ENCODE peak calls at places on chromosomes 16 and 17, in five cellular contexts. A, V, J, M and D are unnamed samples.

GRCh38 chr16:83903739-83904138 is 4.8 kb downstream of the MLYCD start:
- DNase-seq in V (no peak), M (peak; percentile 62), J (peak; percentile 60), A (no peak), D (peak; percentile 64)

GRCh38 chr16:71255721-71256120 is 25.2 kb upstream of the HYDIN start:
- DNase-seq in A (no peak), J (no peak), M (no peak), V (no peak), D (no peak)

GRCh38 chr16:1290860-1291575 is 18.4 kb upstream of the UBE2I start:
- DNase-seq in J (no peak), A (no peak), M (no peak), V (no peak), D (no peak)

GRCh38 chr16:88375236-88376052 is 7.3 kb upstream of the ZNF469 start:
- DNase-seq in V (no peak), M (no peak), A (peak; percentile 28), J (no peak), D (no peak)

GRCh38 chr16:35196313-35196712 is 1736.9 kb downstream of the TP53TG3F start:
- DNase-seq in M (no peak), A (no peak), J (no peak), V (no peak), D (no peak)

GRCh38 chr17:245020-245419 is 63.6 kb upstream of the DOC2B start:
- DNase-seq in M (no peak), A (no peak), J (no peak), V (peak; percentile 35), D (no peak)

GRCh38 chr16:3065069-3065741 is at the start of gene IL32:
- DNase-seq in M (peak; percentile 63), J (peak; percentile 94), A (no peak), V (peak; percentile 83), D (no peak)

GRCh38 chr17:67212716-67213417 is 32.1 kb downstream of the HELZ start:
- DNase-seq in M (no peak), V (no peak), A (no peak), J (peak; percentile 86), D (no peak)

GRCh38 chr16:2426941-2427361 is 2.3 kb upstream of the CCNF start:
- DNase-seq in V (peak; percentile 60), J (no peak), A (peak; percentile 73), M (no peak), D (peak; percentile 6)

GRCh38 chr17:45409659-45410076 is 23.0 kb downstream of the ARHGAP27 start:
- DNase-seq in V (no peak), A (no peak), J (no peak), M (no peak), D (no peak)

GRCh38 chr17:80667462-80668277 is 123.0 kb downstream of the RPTOR start:
- DNase-seq in V (no peak), J (no peak), A (no peak), M (no peak), D (no peak)

GRCh38 chr16:8869212-8869987 is 594 bp upstream of the CARHSP1 start:
- DNase-seq in A (no peak), V (no peak), J (no peak), M (no peak), D (no peak)

GRCh38 chr16:12958366-12958765 is 57.0 kb downstream of the SHISA9 start:
- DNase-seq in J (no peak), M (no peak), V (no peak), A (no peak), D (no peak)

GRCh38 chr16:31868701-31869167 is 4.9 kb upstream of the ZNF267 start:
- DNase-seq in V (peak; percentile 93), M (peak; percentile 78), A (peak; percentile 81), J (peak; percentile 72), D (peak; percentile 82)

GRCh38 chr16:87043273-87044030 is 273.7 kb downstream of the C16orf95 start:
- DNase-seq in A (no peak), M (peak; percentile 32), J (peak; percentile 64), V (no peak), D (peak; percentile 21)

GRCh38 chr17:21004016-21004930 is 38.5 kb downstream of the USP22 start:
- DNase-seq in M (peak; percentile 28), V (no peak), J (no peak), A (no peak), D (no peak)

GRCh38 chr16:13453325-13453724 is 466.6 kb upstream of the ERCC4 start:
- DNase-seq in M (no peak), J (no peak), A (no peak), V (no peak), D (peak; percentile 11)

GRCh38 chr17:48488548-48489106 is 42.2 kb downstream of the HOXB1 start:
- DNase-seq in V (no peak), M (no peak), A (no peak), J (no peak), D (no peak)

GRCh38 chr17:559699-560378 is 154.8 kb downstream of the VPS53 start:
- DNase-seq in A (no peak), M (no peak), J (peak; percentile 89), V (peak; percentile 69), D (peak; percentile 87)

GRCh38 chr17:40679523-40679907 is 14.5 kb upstream of the KRT222 start:
- DNase-seq in V (no peak), A (no peak), M (no peak), J (no peak), D (no peak)

GRCh38 chr17:73711184-73711583 is 66.9 kb upstream of the SDK2 start:
- DNase-seq in V (no peak), A (no peak), M (no peak), J (no peak), D (no peak)

GRCh38 chr17:19370493-19370960 is 7.8 kb upstream of the MAPK7 start:
- DNase-seq in V (no peak), A (peak; percentile 68), J (no peak), M (no peak), D (peak; percentile 22)

GRCh38 chr16:10428433-10429168 is 42.7 kb downstream of the ATF7IP2 start:
- DNase-seq in A (no peak), M (no peak), J (no peak), V (no peak), D (no peak)

GRCh38 chr17:7842950-7843535 is 9.0 kb downstream of the KDM6B start:
- DNase-seq in J (peak; percentile 94), A (peak; percentile 88), M (peak; percentile 70), V (peak; percentile 93), D (peak; percentile 44)

GRCh38 chr16:58037365-58038057 is 12.0 kb downstream of the MMP15 start:
- DNase-seq in J (no peak), M (no peak), V (no peak), A (no peak), D (no peak)

GRCh38 chr17:74904687-74905409 is 11.4 kb upstream of the FADS6 start:
- DNase-seq in M (no peak), V (no peak), A (no peak), J (no peak), D (no peak)

GRCh38 chr17:74903034-74903433 is 9.6 kb upstream of the FADS6 start:
- DNase-seq in M (no peak), V (no peak), A (no peak), J (no peak), D (no peak)

GRCh38 chr17:74901353-74902145 is 8.1 kb upstream of the FADS6 start:
- DNase-seq in A (no peak), J (no peak), V (no peak), M (no peak), D (no peak)

GRCh38 chr17:74903671-74904070 is 10.2 kb upstream of the FADS6 start:
- DNase-seq in J (no peak), A (no peak), V (no peak), M (no peak), D (no peak)

DNA sequence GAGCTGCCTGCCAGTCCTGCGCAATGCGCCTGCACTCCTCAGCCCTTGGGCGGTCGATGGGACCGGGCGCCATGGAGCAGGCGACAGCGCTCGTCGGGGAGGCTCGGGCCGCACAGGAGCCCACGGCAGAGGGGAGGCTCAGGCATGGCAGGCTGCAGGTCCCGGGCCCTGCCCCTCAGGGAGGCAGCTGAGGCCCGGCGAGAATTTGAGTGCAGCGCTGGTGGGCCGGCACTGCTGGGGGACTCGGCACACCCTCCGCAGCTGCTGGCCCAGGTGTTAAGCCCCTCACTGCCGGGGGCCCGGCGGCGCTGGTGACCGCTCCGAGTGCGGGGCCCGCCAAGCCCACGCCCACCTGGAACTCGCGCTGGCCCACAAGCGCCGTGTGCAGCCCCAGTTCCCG is 13.6 kb upstream of the FADS6 start:
- DNase-seq in M (no peak), V (no peak), A (no peak), J (no peak), D (no peak)
- H3K4me1 ChIP-seq in M (no peaks in the 10 kb centered on the region), V (no peaks in the 10 kb centered on the region), A (no peaks in the 10 kb centered on the region), J (no peaks in the 10 kb centered on the region), D (no peaks in the 10 kb centered on the region)

DNA sequence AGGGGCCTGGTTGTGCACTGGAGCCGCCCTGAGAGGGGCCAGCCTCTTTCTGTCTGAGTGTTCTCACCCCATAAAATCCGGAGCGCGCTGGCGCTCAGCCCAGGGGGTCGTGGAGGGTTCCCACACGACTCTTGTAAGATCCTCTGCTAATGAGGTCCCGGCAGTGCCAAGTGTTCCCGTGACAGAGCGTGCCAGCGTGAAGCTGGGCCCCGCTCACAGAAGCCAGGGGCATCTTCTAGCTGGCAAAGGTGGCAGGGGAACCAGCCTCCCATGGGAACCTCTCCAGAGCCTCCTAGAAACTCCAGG is 91.4 kb upstream of the GSE1 start:
- DNase-seq in M (no peak), J (no peak), A (no peak), V (no peak), D (no peak)
- H3K27ac ChIP-seq in M (no peak overlapping the region), J (no peak overlapping the region), A (peak overlapping the region; percentile 5), V (no peak overlapping the region), D (no peak overlapping the region)

DNA sequence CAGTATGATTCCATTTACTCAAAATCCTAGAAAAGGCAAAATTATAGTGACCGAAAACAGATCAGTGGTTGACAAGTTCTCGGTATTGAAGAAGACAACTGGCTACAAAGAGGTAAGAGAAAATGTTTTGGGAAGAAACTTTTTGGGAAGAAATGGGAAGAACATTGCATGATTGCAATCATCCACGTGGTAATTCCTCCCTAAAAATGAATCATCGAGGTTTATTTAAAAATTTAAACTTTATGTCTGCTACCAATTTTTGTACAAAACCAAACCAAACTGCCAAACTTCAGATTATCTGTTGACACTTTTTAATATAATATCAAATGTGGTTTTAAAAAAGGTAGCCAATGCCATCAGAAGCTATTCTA is 8.1 kb downstream of the SMURF2 start:
- DNase-seq in J (no peak), A (no peak), M (no peak), V (no peak), D (no peak)
- H3K4me1 ChIP-seq in J (peaks cover 7% of the 10 kb centered on the region), A (peaks cover 61% of the 10 kb centered on the region), M (peaks cover 1% of the 10 kb centered on the region), V (peaks cover 14% of the 10 kb centered on the region), D (no peaks in the 10 kb centered on the region)

GRCh38 chr17:9071016-9071415 is 49.7 kb downstream of the NTN1 start:
- DNase-seq in A (no peak), M (no peak), J (no peak), V (no peak), D (peak; percentile 61)

GRCh38 chr17:9072626-9073339 is 51.5 kb downstream of the NTN1 start:
- DNase-seq in J (no peak), A (peak; percentile 53), M (peak; percentile 49), V (peak; percentile 84), D (no peak)

GRCh38 chr17:9074106-9074505 is 52.8 kb downstream of the NTN1 start:
- DNase-seq in V (no peak), J (no peak), A (no peak), M (no peak), D (no peak)

DNA sequence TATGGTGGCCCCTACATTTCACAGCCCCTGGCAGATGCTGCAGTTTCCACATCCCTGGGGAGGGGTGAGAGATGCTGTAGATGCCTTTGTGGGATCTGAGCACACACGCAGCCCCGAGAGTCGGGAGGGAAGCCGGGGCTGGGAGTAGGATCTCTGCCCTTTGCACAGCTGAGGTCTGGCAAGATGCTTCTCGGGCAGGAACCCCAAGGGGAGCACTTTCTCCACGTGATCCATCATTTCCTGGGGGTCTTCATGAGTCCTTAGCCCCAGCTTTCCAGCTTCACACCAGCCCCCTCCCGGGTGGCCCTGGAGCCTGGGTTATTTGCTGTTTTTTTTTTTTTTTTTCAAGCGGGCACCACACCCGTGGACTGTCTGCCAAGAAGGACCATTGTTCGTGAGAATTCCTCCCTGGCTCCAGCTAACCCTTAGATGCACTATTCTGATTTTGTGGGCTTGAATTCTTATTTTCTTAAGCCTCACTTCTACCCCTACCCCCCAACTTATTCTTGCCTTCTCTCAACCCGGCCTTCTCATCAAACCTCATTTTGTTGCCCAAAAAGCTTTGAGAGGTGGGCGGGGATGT is 50.7 kb downstream of the NTN1 start:
- DNase-seq in J (no peak), M (no peak), A (no peak), V (no peak), D (no peak)
- H3K27ac ChIP-seq in J (no peak overlapping the region), M (no peak overlapping the region), A (peak overlapping the region; percentile 44), V (peak overlapping the region; percentile 82), D (no peak overlapping the region)